ENCODE peak calls at places on chromosomes 16 and 17, in four cellular contexts. Z is SK-N-SH, C is left lung, A is RWPE1. Q is an unnamed sample.
A peak's percentile ranks its signal among the peaks of the same experiment; 100 is the strongest.

GRCh38 chr16:52293209-52293608 is 253.7 kb downstream of the TOX3 start:
- DNase-seq in Z (no peak), C (no peak), A (no peak), Q (no peak)

GRCh38 chr16:88700636-88701482 is 5.3 kb downstream of the RNF166 start:
- DNase-seq in A (no peak), C (peak; percentile 99), Z (no peak), Q (no peak)

GRCh38 chr17:4492762-4493561 is 5.7 kb upstream of the SPNS2 start:
- DNase-seq in Z (no peak), A (peak; percentile 55), C (no peak), Q (no peak)

GRCh38 chr16:79943738-79944137 is 343.2 kb upstream of the MAF start:
- DNase-seq in C (no peak), A (peak; percentile 6), Z (no peak), Q (no peak)

GRCh38 chr16:78390828-78391227 is 291.4 kb downstream of the WWOX start:
- DNase-seq in A (no peak), C (no peak), Z (no peak), Q (no peak)

GRCh38 chr17:73545633-73546032 is 98.6 kb downstream of the SDK2 start:
- DNase-seq in A (no peak), C (peak; percentile 41), Z (no peak), Q (no peak)

GRCh38 chr16:55082594-55082982 is 151.9 kb downstream of the IRX5 start:
- DNase-seq in A (no peak), C (no peak), Z (no peak), Q (no peak)

GRCh38 chr16:50653633-50654524 is 27.2 kb downstream of the SNX20 start:
- DNase-seq in C (no peak), A (no peak), Z (no peak), Q (peak; percentile 44)

GRCh38 chr17:71071837-71072236 is 902.5 kb downstream of the KCNJ2 start:
- DNase-seq in Z (peak; percentile 5), A (peak; percentile 93), C (no peak), Q (no peak)

GRCh38 chr17:35596072-35596471 is 8.9 kb downstream of the AP2B1 start:
- DNase-seq in A (no peak), Z (no peak), C (no peak), Q (no peak)

GRCh38 chr17:50663812-50664374 is 29.2 kb downstream of the ABCC3 start:
- DNase-seq in A (no peak), Z (no peak), C (no peak), Q (no peak)

GRCh38 chr17:6162892-6163291 is 92.7 kb downstream of the WSCD1 start:
- DNase-seq in C (no peak), A (no peak), Z (no peak), Q (no peak)

GRCh38 chr16:6725634-6726331 is 606.9 kb upstream of the RBFOX1 start:
- DNase-seq in A (no peak), C (no peak), Z (peak; percentile 5), Q (peak; percentile 19)

GRCh38 chr16:21121150-21121549 is 29.5 kb downstream of the DNAH3 start:
- DNase-seq in A (no peak), C (no peak), Z (no peak), Q (no peak)

GRCh38 chr16:66287416-66287815 is 79.1 kb upstream of the CDH5 start:
- DNase-seq in A (no peak), Z (no peak), C (no peak), Q (no peak)

GRCh38 chr17:27577884-27578717 is 52.9 kb upstream of the LGALS9 start:
- DNase-seq in A (no peak), C (no peak), Z (peak; percentile 80), Q (peak; percentile 74)

GRCh38 chr17:7132511-7133094 is 18.0 kb upstream of the ASGR2 start:
- DNase-seq in A (no peak), C (no peak), Z (no peak), Q (no peak)

GRCh38 chr17:6110592-6110991 is 40.4 kb downstream of the WSCD1 start:
- DNase-seq in A (peak; percentile 48), C (no peak), Z (no peak), Q (no peak)

GRCh38 chr16:1183235-1183907 is 30.5 kb downstream of the CACNA1H start:
- DNase-seq in Z (peak; percentile 55), A (peak; percentile 24), C (no peak), Q (peak; percentile 82)

GRCh38 chr17:49957350-49957749 is 11.6 kb upstream of the DLX4 start:
- DNase-seq in C (no peak), Z (no peak), A (no peak), Q (no peak)

GRCh38 chr16:77856455-77857138 is 68.2 kb downstream of the VAT1L start:
- DNase-seq in A (no peak), C (no peak), Z (no peak), Q (peak; percentile 61)

GRCh38 chr17:51876986-51877385 is 281.5 kb downstream of the CA10 start:
- DNase-seq in A (no peak), Z (no peak), C (no peak), Q (no peak)

GRCh38 chr17:8189041-8189710 is 804 bp downstream of the BORCS6 start:
- DNase-seq in C (peak; percentile 79), A (no peak), Z (no peak), Q (no peak)

GRCh38 chr17:5931611-5932010 is 138.6 kb upstream of the WSCD1 start:
- DNase-seq in Z (no peak), A (no peak), C (no peak), Q (no peak)

GRCh38 chr16:14289692-14290340 is 218.7 kb downstream of the MRTFB start:
- DNase-seq in Z (peak; percentile 54), C (no peak), A (peak; percentile 32), Q (peak; percentile 43)

GRCh38 chr17:12983986-12984932 is 33.6 kb downstream of the ELAC2 start:
- DNase-seq in C (no peak), A (no peak), Z (no peak), Q (no peak)

GRCh38 chr17:63419949-63420867 is 25.9 kb downstream of the CYB561 start:
- DNase-seq in A (no peak), Z (no peak), C (no peak), Q (no peak)

GRCh38 chr16:787261-787966 is 767 bp downstream of the RPUSD1 start:
- DNase-seq in A (no peak), C (no peak), Z (no peak), Q (no peak)

GRCh38 chr16:74748710-74749073 is 25.9 kb downstream of the FA2H start:
- DNase-seq in Z (no peak), C (no peak), A (no peak), Q (no peak)

GRCh38 chr16:88747588-88748301 is 37.3 kb downstream of the PIEZO1 start:
- DNase-seq in A (peak; percentile 38), Z (no peak), C (no peak), Q (peak; percentile 74)

GRCh38 chr16:89101303-89102034 is 7.8 kb downstream of the ACSF3 start:
- DNase-seq in A (no peak), Z (no peak), C (peak; percentile 2), Q (no peak)

GRCh38 chr17:73155410-73156165 is 9.2 kb upstream of the SSTR2 start:
- DNase-seq in A (no peak), Z (peak; percentile 83), C (no peak), Q (peak; percentile 95)

GRCh38 chr16:14249291-14250032 is 178.3 kb downstream of the MRTFB start:
- DNase-seq in A (peak; percentile 41), C (no peak), Z (peak; percentile 54), Q (peak; percentile 25)

GRCh38 chr16:27778171-27778925 is 228.4 kb downstream of the KATNIP start:
- DNase-seq in A (no peak), Z (peak; percentile 54), C (no peak), Q (no peak)
- TF ChIP-seq CTCF in A (no peak), Z (no peak), C (no peak), Q (no peak)

GRCh38 chr17:62064029-62064790 is 868 bp downstream of the MED13 start:
- DNase-seq in C (no peak), A (peak; percentile 46), Z (no peak), Q (no peak)

GRCh38 chr17:62064791-62065563 is at the start of gene MED13:
- DNase-seq in Z (peak; percentile 91), A (peak; percentile 63), C (peak; percentile 92), Q (peak; percentile 74)

GRCh38 chr17:62070900-62071299 is 5.8 kb upstream of the MED13 start:
- DNase-seq in Z (no peak), A (no peak), C (no peak), Q (no peak)

GRCh38 chr17:62065611-62066468 is 762 bp upstream of the MED13 start:
- DNase-seq in Z (peak; percentile 100), C (peak; percentile 100), A (peak; percentile 99), Q (peak; percentile 100)

DNA sequence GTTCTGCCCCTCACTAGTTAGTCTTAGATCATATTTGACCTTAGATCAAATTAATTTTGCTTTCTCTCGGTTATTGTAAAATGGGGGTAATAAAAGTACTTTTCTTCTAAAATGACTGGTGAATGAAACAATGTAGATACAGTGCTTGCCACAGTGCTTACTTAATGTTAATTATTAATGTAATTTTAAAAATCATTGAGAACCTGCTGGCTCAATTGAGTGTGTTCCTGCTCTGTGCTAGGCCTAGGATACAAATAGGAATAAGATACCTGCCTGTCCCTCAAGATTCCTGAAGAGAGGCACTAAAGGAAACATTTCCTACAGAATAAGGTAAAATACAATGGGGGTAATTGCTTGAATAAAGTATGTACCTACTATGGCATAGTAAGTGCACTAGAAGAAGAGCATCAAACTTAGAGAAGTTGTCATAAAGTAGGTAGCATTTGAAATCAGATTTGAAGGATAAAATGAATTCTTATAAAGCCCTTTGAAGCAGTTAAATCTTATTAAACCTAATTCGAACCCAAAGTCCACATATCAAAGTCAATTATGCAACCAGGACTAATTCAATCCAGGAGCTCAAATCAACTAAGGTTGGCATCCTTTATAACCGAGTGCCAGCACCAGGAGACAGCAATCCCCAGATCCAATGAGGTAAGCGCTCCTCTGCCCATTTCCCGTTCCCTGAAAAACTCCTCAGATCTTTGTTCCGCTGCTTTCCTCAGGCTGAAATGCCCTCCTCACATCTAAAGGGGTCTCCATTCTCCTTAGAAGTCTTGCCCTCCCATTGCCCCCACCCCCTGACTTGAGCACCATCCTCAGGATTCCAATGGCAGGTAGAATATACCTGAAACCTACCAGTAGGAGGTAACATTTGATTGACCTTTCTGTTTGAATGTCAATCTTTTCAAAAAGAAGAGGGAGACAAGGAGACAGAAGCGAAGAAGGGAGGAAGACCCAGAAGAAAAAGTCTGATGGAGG is 2.4 kb upstream of the MED13 start:
- DNase-seq in Z (no peak), A (no peak), C (no peak), Q (no peak)
- H3K27ac ChIP-seq in Z (no peak overlapping the region), A (no peak overlapping the region), C (no peak overlapping the region), Q (no peak overlapping the region)

GRCh38 chr16:49287572-49287971 is 5.9 kb upstream of the CBLN1 start:
- DNase-seq in A (no peak), Z (no peak), C (no peak), Q (peak; percentile 13)
- TF ChIP-seq CTCF in A (no peak), Z (no peak), C (no peak), Q (peak; percentile 25)

DNA sequence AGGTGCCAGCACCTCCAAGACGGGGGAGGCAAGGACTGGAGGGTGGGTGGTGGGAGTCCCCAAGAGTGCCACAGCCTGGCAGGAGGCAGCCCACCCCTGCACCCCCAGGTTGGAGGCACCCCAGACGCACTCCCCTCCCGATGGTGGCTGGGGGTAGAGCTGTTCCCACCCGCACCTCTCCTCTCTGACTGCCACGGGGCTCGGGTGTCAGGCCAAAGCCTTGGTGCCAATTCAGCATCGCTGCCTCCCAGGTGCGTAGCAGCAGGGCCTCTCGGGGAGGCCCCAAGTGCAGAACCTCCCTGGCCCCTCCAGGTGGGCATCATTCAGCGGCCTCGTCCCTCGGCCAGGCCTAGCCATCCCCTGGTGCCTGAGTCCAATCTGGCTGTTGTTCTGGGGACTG is 81.1 kb downstream of the ENGASE start:
- DNase-seq in A (no peak), C (no peak), Z (no peak), Q (no peak)
- H3K27ac ChIP-seq in A (no peak overlapping the region), C (no peak overlapping the region), Z (no peak overlapping the region), Q (no peak overlapping the region)

GRCh38 chr17:44977065-44977464 is 9.0 kb upstream of the C1QL1 start:
- DNase-seq in Z (no peak), A (no peak), C (no peak), Q (no peak)
- TF ChIP-seq CTCF in Z (no peak), A (no peak), C (no peak), Q (no peak)